ENCODE peak calls at places on chromosomes 5 and 9, in four cellular contexts. P is fibroblast of lung; Q is aorta; F is CD8-positive, alpha-beta T cell. B is an unnamed sample.

GRCh38 chr5:78731884-78732283 is 83.3 kb upstream of the LHFPL2 start:
- DNase-seq in P (peak; percentile 28), Q (no peak), F (no peak), B (no peak)

GRCh38 chr5:26700759-26701384 is 337.5 kb downstream of the CDH9 start:
- DNase-seq in P (no peak), Q (no peak), F (no peak), B (no peak)

GRCh38 chr5:98880598-98880997 is 48.2 kb downstream of the CHD1 start:
- DNase-seq in P (no peak), Q (no peak), F (no peak), B (no peak)

GRCh38 chr9:88995627-88996026 is 4.4 kb downstream of the S1PR3 start:
- DNase-seq in P (no peak), Q (no peak), F (no peak), B (no peak)

GRCh38 chr5:150879358-150879757 is 25.4 kb downstream of the ZNF300 start:
- DNase-seq in P (no peak), Q (no peak), F (no peak), B (no peak)

GRCh38 chr9:72271617-72272478 is 93.2 kb downstream of the ZFAND5 start:
- DNase-seq in P (peak; percentile 68), Q (no peak), F (no peak), B (no peak)

GRCh38 chr9:109742759-109743388 is 37.1 kb upstream of the PALM2AKAP2 start:
- DNase-seq in P (peak; percentile 21), Q (peak; percentile 52), F (no peak), B (no peak)

GRCh38 chr9:35962126-35962906 is 4.4 kb upstream of the OR2S2 start:
- DNase-seq in P (peak; percentile 72), Q (no peak), F (no peak), B (peak; percentile 49)

GRCh38 chr9:133199648-133200321 is 9.3 kb downstream of the OBP2B start:
- DNase-seq in P (no peak), Q (no peak), F (peak; percentile 72), B (peak; percentile 57)

GRCh38 chr5:133665571-133665970 is 53.2 kb upstream of the FSTL4 start:
- DNase-seq in P (no peak), Q (no peak), F (no peak), B (no peak)

GRCh38 chr5:55645304-55645703 is 66.8 kb downstream of the SLC38A9 start:
- DNase-seq in P (peak; percentile 88), Q (no peak), F (no peak), B (no peak)

GRCh38 chr5:76601470-76601869 is 21.7 kb downstream of the F2RL2 start:
- DNase-seq in P (peak; percentile 87), Q (no peak), F (no peak), B (no peak)

GRCh38 chr5:142023836-142024235 is 11.0 kb upstream of the GNPDA1 start:
- DNase-seq in P (no peak), Q (no peak), F (no peak), B (no peak)

GRCh38 chr5:96703384-96703910 is 41.3 kb downstream of the CAST start:
- DNase-seq in P (peak; percentile 55), Q (no peak), F (no peak), B (no peak)

GRCh38 chr9:33877727-33878489 is 60.9 kb downstream of the UBE2R2 start:
- DNase-seq in P (peak; percentile 8), Q (no peak), F (no peak), B (no peak)

GRCh38 chr5:106121972-106122605 is 1548.6 kb downstream of the EFNA5 start:
- DNase-seq in P (no peak), Q (no peak), F (no peak), B (no peak)

GRCh38 chr9:13082796-13083195 is 196.7 kb downstream of the MPDZ start:
- DNase-seq in P (no peak), Q (no peak), F (no peak), B (no peak)

GRCh38 chr9:136847065-136847826 is 2.0 kb upstream of the PHPT1 start:
- DNase-seq in P (peak; percentile 87), Q (peak; percentile 80), F (no peak), B (peak; percentile 75)

GRCh38 chr5:68440666-68441065 is 225.1 kb downstream of the PIK3R1 start:
- DNase-seq in P (no peak), Q (no peak), F (no peak), B (no peak)

GRCh38 chr9:86494644-86495081 is 140.5 kb upstream of the TUT7 start:
- DNase-seq in P (peak; percentile 68), Q (no peak), F (no peak), B (no peak)

GRCh38 chr5:94674841-94675382 is 56.4 kb downstream of the SLF1 start:
- DNase-seq in P (peak; percentile 24), Q (no peak), F (no peak), B (no peak)

GRCh38 chr9:72476617-72477375 is 44.6 kb upstream of the TMC1 start:
- DNase-seq in P (peak; percentile 44), Q (no peak), F (no peak), B (no peak)

GRCh38 chr5:119304439-119304838 is 51.4 kb upstream of the TNFAIP8 start:
- DNase-seq in P (no peak), Q (no peak), F (no peak), B (no peak)

GRCh38 chr9:69571032-69571431 is 101.1 kb downstream of the APBA1 start:
- DNase-seq in P (no peak), Q (no peak), F (no peak), B (no peak)

GRCh38 chr9:5361326-5362005 is 21.8 kb upstream of the RLN1 start:
- DNase-seq in P (no peak), Q (no peak), F (no peak), B (no peak)

GRCh38 chr9:130664191-130665028 is at the start of gene PRDM12:
- DNase-seq in P (no peak), Q (no peak), F (no peak), B (no peak)

GRCh38 chr5:126403871-126404270 is 19.3 kb upstream of the GRAMD2B start:
- DNase-seq in P (no peak), Q (no peak), F (no peak), B (no peak)

GRCh38 chr5:74957906-74958305 is 91.7 kb upstream of the FAM169A start:
- DNase-seq in P (no peak), Q (no peak), F (no peak), B (no peak)

GRCh38 chr5:179061025-179061424 is 852 bp downstream of the ZNF354C start:
- DNase-seq in P (no peak), Q (peak; percentile 52), F (no peak), B (peak; percentile 50)

GRCh38 chr9:129619787-129620668 is 873 bp downstream of the C9orf50 start:
- DNase-seq in P (no peak), Q (no peak), F (no peak), B (no peak)
- H3K4me3 ChIP-seq in P (peak overlapping the region; percentile 56), Q (peak overlapping the region; percentile 12), F (peak overlapping the region; percentile 22), B (peak overlapping the region; percentile 64)

DNA sequence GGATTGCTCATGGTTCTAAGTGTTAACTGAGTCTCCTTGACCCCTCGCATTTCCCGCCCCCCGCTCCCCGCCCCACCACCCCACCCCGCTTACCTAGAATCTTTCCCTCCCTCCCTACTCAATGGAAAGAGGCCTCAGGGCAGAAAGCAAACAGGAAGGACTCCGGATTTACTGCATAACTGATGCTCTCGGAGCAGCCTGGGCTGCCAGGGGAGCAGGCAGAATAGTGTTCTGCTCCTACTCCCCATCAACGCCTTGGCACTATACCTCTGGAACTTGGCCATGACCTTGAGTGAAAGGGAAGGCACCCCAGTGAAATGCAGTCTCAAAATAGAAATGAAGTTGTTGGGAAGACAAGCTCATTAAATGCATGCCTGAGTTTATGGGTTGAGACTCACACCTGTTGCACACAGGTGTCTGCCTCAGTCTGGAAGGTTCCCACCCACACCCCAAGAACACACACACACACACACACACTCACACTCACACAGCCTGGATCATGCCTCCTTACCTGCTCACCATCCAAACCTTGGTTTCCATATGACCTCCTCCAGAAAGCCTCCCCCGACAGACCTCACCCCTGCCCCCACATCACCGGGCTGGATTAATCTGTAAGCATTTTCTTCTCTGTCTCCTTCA is 59.7 kb downstream of the NEURL1B start:
- DNase-seq in P (no peak), Q (no peak), F (no peak), B (no peak)
- H3K4me3 ChIP-seq in P (no peak overlapping the region), Q (no peak overlapping the region), F (no peak overlapping the region), B (no peak overlapping the region)

DNA sequence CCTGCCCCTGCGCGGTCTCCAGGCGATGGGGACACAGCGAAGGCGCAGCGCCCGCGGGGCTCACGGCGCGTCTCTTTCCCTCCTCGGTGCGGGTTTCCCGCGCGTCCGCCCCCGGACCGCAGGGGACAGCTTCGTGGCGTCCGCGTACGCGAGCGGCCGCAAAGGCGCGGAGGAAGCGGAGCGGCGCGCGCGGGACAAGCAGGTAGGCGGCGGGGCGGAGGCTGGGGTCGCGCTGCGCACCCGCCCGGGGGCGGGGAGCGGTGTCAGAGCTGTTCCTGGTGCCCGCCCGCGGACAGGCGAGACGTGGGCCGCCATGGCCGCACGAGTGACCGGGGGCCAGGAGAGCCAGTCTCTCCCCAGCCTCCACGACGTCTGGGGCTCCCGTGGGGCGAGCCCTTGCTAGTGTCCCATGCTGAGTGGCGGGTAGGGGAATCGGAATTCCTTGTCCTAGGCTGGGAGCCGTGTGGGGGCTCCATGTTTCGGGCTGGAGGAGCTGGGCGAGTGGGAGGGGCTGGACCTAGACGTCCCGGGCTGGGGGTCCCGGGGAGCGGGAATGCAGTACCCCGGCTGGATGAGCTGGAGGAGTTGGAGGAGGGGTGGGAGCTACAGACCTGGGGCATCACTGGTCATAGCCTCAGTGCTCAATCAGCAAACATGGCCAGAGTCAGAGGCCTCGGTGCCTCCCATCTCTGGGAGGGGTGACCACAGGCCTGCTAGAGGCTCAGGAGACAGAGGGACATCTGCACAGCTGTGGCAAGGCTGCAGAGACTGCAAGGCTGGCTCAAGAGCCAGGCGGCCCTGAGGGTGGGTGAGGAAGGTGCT is 968 bp downstream of the NKD2 start:
- DNase-seq in P (no peak), Q (peak; percentile 37), F (no peak), B (peak; percentile 12)
- H3K4me3 ChIP-seq in P (no peak overlapping the region), Q (no peak overlapping the region), F (no peak overlapping the region), B (peak overlapping the region; percentile 62)

GRCh38 chr9:126614088-126614454 is 343 bp downstream of the LMX1B start:
- DNase-seq in P (no peak), Q (no peak), F (no peak), B (no peak)

GRCh38 chr9:126612329-126612812 is 1.4 kb upstream of the LMX1B start:
- DNase-seq in P (no peak), Q (no peak), F (no peak), B (no peak)

GRCh38 chr9:126613656-126614055 is at the start of gene LMX1B:
- DNase-seq in P (peak; percentile 56), Q (no peak), F (no peak), B (peak; percentile 77)

GRCh38 chr9:126611592-126612328 is 2.0 kb upstream of the LMX1B start:
- DNase-seq in P (peak; percentile 54), Q (peak; percentile 74), F (peak; percentile 77), B (peak; percentile 87)

DNA sequence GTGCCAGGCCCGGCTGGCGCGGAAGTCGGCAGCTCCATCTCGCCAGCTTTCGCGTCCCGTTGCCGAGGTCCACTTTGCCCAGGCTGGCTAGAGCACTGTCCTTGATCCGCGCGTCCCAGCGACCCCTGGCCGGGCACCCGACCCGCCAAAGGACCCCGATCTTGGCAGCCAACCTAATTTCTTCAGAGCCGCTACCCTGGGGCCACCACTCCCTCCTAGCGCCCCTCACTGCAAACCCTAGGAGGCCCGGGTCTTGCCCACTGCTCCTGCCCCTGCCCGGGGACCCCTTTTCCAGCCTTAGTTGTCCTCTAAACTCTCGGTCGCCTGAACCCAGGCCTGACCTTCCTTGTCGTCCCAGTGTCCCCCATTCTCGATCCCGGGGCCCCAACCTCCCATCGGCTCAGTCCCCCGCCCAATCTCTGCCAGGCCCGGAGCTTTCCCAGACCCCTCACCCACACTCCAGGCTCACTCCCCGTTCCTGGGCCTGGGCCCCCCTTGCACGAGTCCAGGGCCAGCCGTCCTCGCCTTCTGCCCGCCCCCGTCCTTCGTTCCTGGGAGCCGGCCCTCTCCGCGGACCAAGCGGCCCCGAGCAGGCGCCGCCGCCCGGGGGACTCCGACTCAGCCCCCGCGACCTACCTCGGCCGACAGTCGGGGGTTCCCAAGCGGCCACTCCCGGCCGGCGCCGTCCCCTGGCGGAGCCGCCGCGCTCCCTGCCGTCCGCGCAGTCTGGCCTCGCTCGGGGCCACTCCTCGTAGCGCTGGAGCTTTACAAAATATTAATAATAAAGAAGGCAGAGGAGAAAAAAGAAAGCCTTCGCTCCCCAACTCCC is 701 bp upstream of the LMX1B start:
- DNase-seq in P (no peak), Q (no peak), F (no peak), B (no peak)
- H3K4me3 ChIP-seq in P (no peak overlapping the region), Q (peak overlapping the region; percentile 14), F (peak overlapping the region; percentile 37), B (peak overlapping the region; percentile 60)

B was measured in psoas muscle.